ENCODE peak calls at places on chromosomes 5 and 9, in six cellular contexts. G is tibial artery; N is retinal pigment epithelial cell; I is Jurkat, Clone E6-1; C is nucleus accumbens; Y is fibroblast of the conjunctiva. W is an unnamed sample.

GRCh38 chr5:53246042-53246836 is 136.7 kb upstream of the MOCS2 start:
- DNase-seq in G (no peak), N (no peak), I (no peak), C (no peak), Y (peak; percentile 30), W (peak; percentile 86)

GRCh38 chr5:132006331-132007120 is 4.9 kb downstream of the ACSL6 start:
- DNase-seq in G (no peak), N (no peak), I (no peak), C (no peak), Y (no peak), W (no peak)

GRCh38 chr5:142012186-142012785 is 541 bp downstream of the GNPDA1 start:
- DNase-seq in G (peak; percentile 62), N (no peak), I (no peak), C (no peak), Y (no peak), W (peak; percentile 66)

GRCh38 chr9:128118971-128119665 is 8.4 kb downstream of the PTGES2 start:
- DNase-seq in G (no peak), N (no peak), I (no peak), C (no peak), Y (no peak), W (no peak)

GRCh38 chr5:99940540-99940939 is 594.6 kb upstream of the FAM174A start:
- DNase-seq in G (no peak), N (no peak), I (no peak), C (no peak), Y (no peak), W (no peak)

GRCh38 chr9:16202913-16203734 is 650.3 kb downstream of the CCDC171 start:
- DNase-seq in G (no peak), N (peak; percentile 92), I (no peak), C (no peak), Y (peak; percentile 80), W (peak; percentile 93)

GRCh38 chr5:150618588-150619281 is 21.7 kb upstream of the SYNPO start:
- DNase-seq in G (peak; percentile 45), N (no peak), I (no peak), C (no peak), Y (no peak), W (no peak)

GRCh38 chr5:118069452-118069851 is 918.9 kb downstream of the DTWD2 start:
- DNase-seq in G (no peak), N (no peak), I (no peak), C (no peak), Y (no peak), W (no peak)

GRCh38 chr9:127181595-127182190 is 59.3 kb upstream of the ANGPTL2 start:
- DNase-seq in G (no peak), N (no peak), I (no peak), C (no peak), Y (no peak), W (no peak)